ENCODE peak calls at places on chromosomes 11 and 22, in six cellular contexts. One of them, this sample, is unnamed.
A peak's percentile ranks its signal among the peaks of the same experiment; 100 is the strongest.

GRCh38 chr22:19488884-19489843 is 9.4 kb downstream of the CDC45 start:
- DNase-seq in stimulated activated CD4-positive, alpha-beta T cell treated with anti-CD3 and anti-CD28 coated beads, Interleukin-1b, Interleukin-23, amount 100 ng/mL, for 24 hours: no peak
- DNase-seq in NCI-H226: no peak
- DNase-seq in CD4-positive, alpha-beta T cell: no peak
- DNase-seq in GM12891: no peak
- DNase-seq in sigmoid colon: no peak
- DNase-seq in this sample: no peak

GRCh38 chr11:112195906-112196305 is 20.6 kb downstream of the BCO2 start:
- DNase-seq in stimulated activated CD4-positive, alpha-beta T cell treated with anti-CD3 and anti-CD28 coated beads, Interleukin-1b, Interleukin-23, amount 100 ng/mL, for 24 hours: no peak
- DNase-seq in NCI-H226: peak; percentile 72
- DNase-seq in CD4-positive, alpha-beta T cell: no peak
- DNase-seq in GM12891: no peak
- DNase-seq in sigmoid colon: no peak
- DNase-seq in this sample: no peak

GRCh38 chr11:12537778-12538401 is 136.3 kb upstream of the TEAD1 start:
- DNase-seq in stimulated activated CD4-positive, alpha-beta T cell treated with anti-CD3 and anti-CD28 coated beads, Interleukin-1b, Interleukin-23, amount 100 ng/mL, for 24 hours: no peak
- DNase-seq in NCI-H226: no peak
- DNase-seq in CD4-positive, alpha-beta T cell: no peak
- DNase-seq in GM12891: no peak
- DNase-seq in sigmoid colon: peak; percentile 84
- DNase-seq in this sample: no peak

GRCh38 chr11:103946793-103947565 is 89.5 kb upstream of the DDI1 start:
- DNase-seq in stimulated activated CD4-positive, alpha-beta T cell treated with anti-CD3 and anti-CD28 coated beads, Interleukin-1b, Interleukin-23, amount 100 ng/mL, for 24 hours: no peak
- DNase-seq in NCI-H226: no peak
- DNase-seq in CD4-positive, alpha-beta T cell: no peak
- DNase-seq in GM12891: no peak
- DNase-seq in sigmoid colon: no peak
- DNase-seq in this sample: no peak

GRCh38 chr11:115961168-115962003 is 457.2 kb upstream of the CADM1 start:
- DNase-seq in stimulated activated CD4-positive, alpha-beta T cell treated with anti-CD3 and anti-CD28 coated beads, Interleukin-1b, Interleukin-23, amount 100 ng/mL, for 24 hours: no peak
- DNase-seq in NCI-H226: no peak
- DNase-seq in CD4-positive, alpha-beta T cell: no peak
- DNase-seq in GM12891: no peak
- DNase-seq in sigmoid colon: no peak
- DNase-seq in this sample: no peak

GRCh38 chr11:95453616-95454118 is 222.7 kb upstream of the SESN3 start:
- DNase-seq in stimulated activated CD4-positive, alpha-beta T cell treated with anti-CD3 and anti-CD28 coated beads, Interleukin-1b, Interleukin-23, amount 100 ng/mL, for 24 hours: no peak
- DNase-seq in NCI-H226: no peak
- DNase-seq in CD4-positive, alpha-beta T cell: no peak
- DNase-seq in GM12891: no peak
- DNase-seq in sigmoid colon: peak; percentile 68
- DNase-seq in this sample: no peak

GRCh38 chr11:17972987-17973386 is 39.9 kb downstream of the SERGEF start:
- DNase-seq in stimulated activated CD4-positive, alpha-beta T cell treated with anti-CD3 and anti-CD28 coated beads, Interleukin-1b, Interleukin-23, amount 100 ng/mL, for 24 hours: no peak
- DNase-seq in NCI-H226: peak; percentile 39
- DNase-seq in CD4-positive, alpha-beta T cell: no peak
- DNase-seq in GM12891: no peak
- DNase-seq in sigmoid colon: peak; percentile 75
- DNase-seq in this sample: peak; percentile 79

GRCh38 chr22:22925795-22926358 is 38.3 kb downstream of the IGLL5 start:
- DNase-seq in stimulated activated CD4-positive, alpha-beta T cell treated with anti-CD3 and anti-CD28 coated beads, Interleukin-1b, Interleukin-23, amount 100 ng/mL, for 24 hours: no peak
- DNase-seq in NCI-H226: no peak
- DNase-seq in CD4-positive, alpha-beta T cell: no peak
- DNase-seq in GM12891: no peak
- DNase-seq in sigmoid colon: no peak
- DNase-seq in this sample: no peak

GRCh38 chr22:30968015-30968923 is at the start of gene MORC2:
- DNase-seq in stimulated activated CD4-positive, alpha-beta T cell treated with anti-CD3 and anti-CD28 coated beads, Interleukin-1b, Interleukin-23, amount 100 ng/mL, for 24 hours: no peak
- DNase-seq in NCI-H226: peak; percentile 56
- DNase-seq in CD4-positive, alpha-beta T cell: no peak
- DNase-seq in GM12891: peak; percentile 5
- DNase-seq in sigmoid colon: peak; percentile 84
- DNase-seq in this sample: peak; percentile 43

GRCh38 chr22:36641902-36642640 is 61.5 kb downstream of the CACNG2 start:
- DNase-seq in stimulated activated CD4-positive, alpha-beta T cell treated with anti-CD3 and anti-CD28 coated beads, Interleukin-1b, Interleukin-23, amount 100 ng/mL, for 24 hours: no peak
- DNase-seq in NCI-H226: peak; percentile 7
- DNase-seq in CD4-positive, alpha-beta T cell: no peak
- DNase-seq in GM12891: no peak
- DNase-seq in sigmoid colon: no peak
- DNase-seq in this sample: no peak

GRCh38 chr11:131471976-131472375 is 101.6 kb downstream of the NTM start:
- DNase-seq in stimulated activated CD4-positive, alpha-beta T cell treated with anti-CD3 and anti-CD28 coated beads, Interleukin-1b, Interleukin-23, amount 100 ng/mL, for 24 hours: no peak
- DNase-seq in NCI-H226: no peak
- DNase-seq in CD4-positive, alpha-beta T cell: no peak
- DNase-seq in GM12891: no peak
- DNase-seq in sigmoid colon: no peak
- DNase-seq in this sample: no peak

This sample was measured in iPS DF 6.9.